ENCODE peak calls at places on chromosome 6, in seven cellular contexts. One of them, this sample, is unnamed.

GRCh38 chr6:138594042-138594636 is 94.8 kb upstream of the NHSL1 start:
- DNase-seq in ACHN: no peak
- DNase-seq in left cardiac atrium: no peak
- DNase-seq in mucosa of descending colon: no peak
- DNase-seq in stimulated activated CD4-positive, alpha-beta T cell treated with anti-CD3 and anti-CD28 coated beads, TNF-alpha, amount 100 ng/mL, for 4 hours: no peak
- DNase-seq in CD8-positive, alpha-beta memory T cell: no peak
- DNase-seq in kidney glomerular epithelial cell: no peak
- DNase-seq in this sample: no peak

GRCh38 chr6:14640631-14641030 is 523.1 kb downstream of the CD83 start:
- DNase-seq in ACHN: no peak
- DNase-seq in left cardiac atrium: no peak
- DNase-seq in mucosa of descending colon: no peak
- DNase-seq in stimulated activated CD4-positive, alpha-beta T cell treated with anti-CD3 and anti-CD28 coated beads, TNF-alpha, amount 100 ng/mL, for 4 hours: no peak
- DNase-seq in CD8-positive, alpha-beta memory T cell: no peak
- DNase-seq in kidney glomerular epithelial cell: no peak
- DNase-seq in this sample: no peak

GRCh38 chr6:4256969-4257368 is 121.6 kb upstream of the ECI2 start:
- DNase-seq in ACHN: no peak
- DNase-seq in left cardiac atrium: no peak
- DNase-seq in mucosa of descending colon: no peak
- DNase-seq in stimulated activated CD4-positive, alpha-beta T cell treated with anti-CD3 and anti-CD28 coated beads, TNF-alpha, amount 100 ng/mL, for 4 hours: no peak
- DNase-seq in CD8-positive, alpha-beta memory T cell: no peak
- DNase-seq in kidney glomerular epithelial cell: no peak
- DNase-seq in this sample: no peak

GRCh38 chr6:12849420-12850200 is 133.0 kb downstream of the PHACTR1 start:
- DNase-seq in ACHN: no peak
- DNase-seq in left cardiac atrium: no peak
- DNase-seq in mucosa of descending colon: no peak
- DNase-seq in stimulated activated CD4-positive, alpha-beta T cell treated with anti-CD3 and anti-CD28 coated beads, TNF-alpha, amount 100 ng/mL, for 4 hours: no peak
- DNase-seq in CD8-positive, alpha-beta memory T cell: no peak
- DNase-seq in kidney glomerular epithelial cell: peak; percentile 9
- DNase-seq in this sample: no peak

GRCh38 chr6:161198176-161198575 is 75.7 kb downstream of the AGPAT4 start:
- DNase-seq in ACHN: no peak
- DNase-seq in left cardiac atrium: no peak
- DNase-seq in mucosa of descending colon: no peak
- DNase-seq in stimulated activated CD4-positive, alpha-beta T cell treated with anti-CD3 and anti-CD28 coated beads, TNF-alpha, amount 100 ng/mL, for 4 hours: no peak
- DNase-seq in CD8-positive, alpha-beta memory T cell: no peak
- DNase-seq in kidney glomerular epithelial cell: no peak
- DNase-seq in this sample: no peak

GRCh38 chr6:145372671-145373123 is 362.6 kb downstream of the EPM2A start:
- DNase-seq in ACHN: peak; percentile 24
- DNase-seq in left cardiac atrium: peak; percentile 39
- DNase-seq in mucosa of descending colon: no peak
- DNase-seq in stimulated activated CD4-positive, alpha-beta T cell treated with anti-CD3 and anti-CD28 coated beads, TNF-alpha, amount 100 ng/mL, for 4 hours: no peak
- DNase-seq in CD8-positive, alpha-beta memory T cell: peak; percentile 33
- DNase-seq in kidney glomerular epithelial cell: no peak
- DNase-seq in this sample: peak; percentile 49

GRCh38 chr6:145963216-145964068 is 716 bp downstream of the SHPRH start:
- DNase-seq in ACHN: peak; percentile 56
- DNase-seq in left cardiac atrium: peak; percentile 48
- DNase-seq in mucosa of descending colon: peak; percentile 73
- DNase-seq in stimulated activated CD4-positive, alpha-beta T cell treated with anti-CD3 and anti-CD28 coated beads, TNF-alpha, amount 100 ng/mL, for 4 hours: peak; percentile 4
- DNase-seq in CD8-positive, alpha-beta memory T cell: peak; percentile 29
- DNase-seq in kidney glomerular epithelial cell: peak; percentile 32
- DNase-seq in this sample: peak; percentile 47

GRCh38 chr6:29521006-29521680 is 33.4 kb upstream of the MAS1L start:
- DNase-seq in ACHN: no peak
- DNase-seq in left cardiac atrium: no peak
- DNase-seq in mucosa of descending colon: no peak
- DNase-seq in stimulated activated CD4-positive, alpha-beta T cell treated with anti-CD3 and anti-CD28 coated beads, TNF-alpha, amount 100 ng/mL, for 4 hours: no peak
- DNase-seq in CD8-positive, alpha-beta memory T cell: no peak
- DNase-seq in kidney glomerular epithelial cell: no peak
- DNase-seq in this sample: no peak

GRCh38 chr6:140059947-140060346 is 685.5 kb upstream of the CITED2 start:
- DNase-seq in ACHN: no peak
- DNase-seq in left cardiac atrium: no peak
- DNase-seq in mucosa of descending colon: no peak
- DNase-seq in stimulated activated CD4-positive, alpha-beta T cell treated with anti-CD3 and anti-CD28 coated beads, TNF-alpha, amount 100 ng/mL, for 4 hours: no peak
- DNase-seq in CD8-positive, alpha-beta memory T cell: no peak
- DNase-seq in kidney glomerular epithelial cell: no peak
- DNase-seq in this sample: no peak

GRCh38 chr6:43849844-43850243 is 79.8 kb downstream of the VEGFA start:
- DNase-seq in ACHN: no peak
- DNase-seq in left cardiac atrium: no peak
- DNase-seq in mucosa of descending colon: no peak
- DNase-seq in stimulated activated CD4-positive, alpha-beta T cell treated with anti-CD3 and anti-CD28 coated beads, TNF-alpha, amount 100 ng/mL, for 4 hours: no peak
- DNase-seq in CD8-positive, alpha-beta memory T cell: no peak
- DNase-seq in kidney glomerular epithelial cell: no peak
- DNase-seq in this sample: no peak

GRCh38 chr6:37239511-37239910 is 18.1 kb upstream of the TBC1D22B start:
- DNase-seq in ACHN: no peak
- DNase-seq in left cardiac atrium: no peak
- DNase-seq in mucosa of descending colon: no peak
- DNase-seq in stimulated activated CD4-positive, alpha-beta T cell treated with anti-CD3 and anti-CD28 coated beads, TNF-alpha, amount 100 ng/mL, for 4 hours: no peak
- DNase-seq in CD8-positive, alpha-beta memory T cell: no peak
- DNase-seq in kidney glomerular epithelial cell: no peak
- DNase-seq in this sample: no peak

GRCh38 chr6:30591008-30591407 is 19.8 kb downstream of the ABCF1 start:
- DNase-seq in ACHN: no peak
- DNase-seq in left cardiac atrium: no peak
- DNase-seq in mucosa of descending colon: no peak
- DNase-seq in stimulated activated CD4-positive, alpha-beta T cell treated with anti-CD3 and anti-CD28 coated beads, TNF-alpha, amount 100 ng/mL, for 4 hours: no peak
- DNase-seq in CD8-positive, alpha-beta memory T cell: no peak
- DNase-seq in kidney glomerular epithelial cell: no peak
- DNase-seq in this sample: no peak

GRCh38 chr6:1765160-1765900 is 155.6 kb downstream of the FOXC1 start:
- DNase-seq in ACHN: no peak
- DNase-seq in left cardiac atrium: peak; percentile 64
- DNase-seq in mucosa of descending colon: no peak
- DNase-seq in stimulated activated CD4-positive, alpha-beta T cell treated with anti-CD3 and anti-CD28 coated beads, TNF-alpha, amount 100 ng/mL, for 4 hours: no peak
- DNase-seq in CD8-positive, alpha-beta memory T cell: no peak
- DNase-seq in kidney glomerular epithelial cell: no peak
- DNase-seq in this sample: no peak

GRCh38 chr6:61809004-61809595 is 476.9 kb downstream of the KHDRBS2 start:
- DNase-seq in ACHN: peak; percentile 36
- DNase-seq in left cardiac atrium: no peak
- DNase-seq in mucosa of descending colon: no peak
- DNase-seq in stimulated activated CD4-positive, alpha-beta T cell treated with anti-CD3 and anti-CD28 coated beads, TNF-alpha, amount 100 ng/mL, for 4 hours: no peak
- DNase-seq in CD8-positive, alpha-beta memory T cell: no peak
- DNase-seq in kidney glomerular epithelial cell: peak; percentile 50
- DNase-seq in this sample: no peak

GRCh38 chr6:3433005-3433404 is 23.8 kb downstream of the SLC22A23 start:
- DNase-seq in ACHN: no peak
- DNase-seq in left cardiac atrium: no peak
- DNase-seq in mucosa of descending colon: no peak
- DNase-seq in stimulated activated CD4-positive, alpha-beta T cell treated with anti-CD3 and anti-CD28 coated beads, TNF-alpha, amount 100 ng/mL, for 4 hours: no peak
- DNase-seq in CD8-positive, alpha-beta memory T cell: no peak
- DNase-seq in kidney glomerular epithelial cell: no peak
- DNase-seq in this sample: no peak

GRCh38 chr6:149940673-149940984 is 1.2 kb upstream of the ULBP2 start:
- DNase-seq in ACHN: no peak
- DNase-seq in left cardiac atrium: no peak
- DNase-seq in mucosa of descending colon: no peak
- DNase-seq in stimulated activated CD4-positive, alpha-beta T cell treated with anti-CD3 and anti-CD28 coated beads, TNF-alpha, amount 100 ng/mL, for 4 hours: no peak
- DNase-seq in CD8-positive, alpha-beta memory T cell: no peak
- DNase-seq in kidney glomerular epithelial cell: no peak
- DNase-seq in this sample: no peak

GRCh38 chr6:9848094-9848493 is 566.8 kb downstream of the TFAP2A start:
- DNase-seq in ACHN: no peak
- DNase-seq in left cardiac atrium: no peak
- DNase-seq in mucosa of descending colon: no peak
- DNase-seq in stimulated activated CD4-positive, alpha-beta T cell treated with anti-CD3 and anti-CD28 coated beads, TNF-alpha, amount 100 ng/mL, for 4 hours: no peak
- DNase-seq in CD8-positive, alpha-beta memory T cell: no peak
- DNase-seq in kidney glomerular epithelial cell: no peak
- DNase-seq in this sample: no peak

GRCh38 chr6:422423-423061 is 31.0 kb downstream of the IRF4 start:
- DNase-seq in ACHN: peak; percentile 94
- DNase-seq in left cardiac atrium: no peak
- DNase-seq in mucosa of descending colon: no peak
- DNase-seq in stimulated activated CD4-positive, alpha-beta T cell treated with anti-CD3 and anti-CD28 coated beads, TNF-alpha, amount 100 ng/mL, for 4 hours: no peak
- DNase-seq in CD8-positive, alpha-beta memory T cell: no peak
- DNase-seq in kidney glomerular epithelial cell: peak; percentile 97
- DNase-seq in this sample: no peak

GRCh38 chr6:112144145-112144926 is 56.9 kb downstream of the FAM229B start:
- DNase-seq in ACHN: no peak
- DNase-seq in left cardiac atrium: no peak
- DNase-seq in mucosa of descending colon: no peak
- DNase-seq in stimulated activated CD4-positive, alpha-beta T cell treated with anti-CD3 and anti-CD28 coated beads, TNF-alpha, amount 100 ng/mL, for 4 hours: no peak
- DNase-seq in CD8-positive, alpha-beta memory T cell: no peak
- DNase-seq in kidney glomerular epithelial cell: no peak
- DNase-seq in this sample: no peak

GRCh38 chr6:142728367-142728766 is 216.6 kb downstream of the HIVEP2 start:
- DNase-seq in ACHN: no peak
- DNase-seq in left cardiac atrium: no peak
- DNase-seq in mucosa of descending colon: no peak
- DNase-seq in stimulated activated CD4-positive, alpha-beta T cell treated with anti-CD3 and anti-CD28 coated beads, TNF-alpha, amount 100 ng/mL, for 4 hours: no peak
- DNase-seq in CD8-positive, alpha-beta memory T cell: no peak
- DNase-seq in kidney glomerular epithelial cell: no peak
- DNase-seq in this sample: no peak

This sample was measured in right lobe of liver.